ENCODE peak calls at places on chromosomes 7 and 10, in eight cellular contexts. M is A549, R is spleen, O is lower leg skin, F is uterus, I is body of pancreas, V is sigmoid colon, B is GM12891. Z is an unnamed sample.
A peak's percentile ranks its signal among the peaks of the same experiment; 100 is the strongest.

GRCh38 chr7:45435846-45436245 is 138.3 kb upstream of the ADCY1 start:
- DNase-seq in M (peak; percentile 8), B (no peak), O (no peak), R (no peak), V (no peak), F (no peak), I (no peak), Z (no peak)

GRCh38 chr10:30974355-30974754 is 57.3 kb downstream of the ZNF438 start:
- DNase-seq in I (no peak), R (no peak), F (no peak), V (no peak), B (no peak), O (no peak), M (no peak), Z (no peak)

GRCh38 chr7:7272294-7272693 is 90.0 kb downstream of the C1GALT1 start:
- DNase-seq in V (no peak), I (no peak), R (no peak), O (no peak), M (no peak), F (no peak), B (no peak), Z (no peak)

GRCh38 chr7:92820191-92820590 is 16.2 kb downstream of the CDK6 start:
- DNase-seq in R (no peak), I (no peak), O (no peak), B (no peak), V (no peak), F (no peak), M (no peak), Z (no peak)

GRCh38 chr7:81150951-81151361 is 232.1 kb upstream of the SEMA3C start:
- DNase-seq in R (no peak), I (no peak), B (no peak), M (no peak), O (no peak), V (no peak), F (no peak), Z (no peak)

GRCh38 chr10:101763141-101763540 is 12.8 kb downstream of the FGF8 start:
- DNase-seq in O (no peak), V (peak; percentile 55), F (no peak), M (no peak), B (no peak), I (no peak), R (peak; percentile 45), Z (no peak)

GRCh38 chr10:7488418-7488829 is 77.6 kb upstream of the SFMBT2 start:
- DNase-seq in B (no peak), R (no peak), V (peak; percentile 86), M (no peak), O (peak; percentile 70), F (peak; percentile 40), I (peak; percentile 37), Z (no peak)

GRCh38 chr7:78323118-78323517 is 524.5 kb downstream of the PHTF2 start:
- DNase-seq in M (no peak), I (no peak), O (no peak), R (no peak), F (no peak), V (no peak), B (no peak), Z (no peak)

GRCh38 chr10:114691442-114691941 is 33.4 kb upstream of the ABLIM1 start:
- DNase-seq in O (no peak), R (no peak), B (no peak), I (no peak), V (no peak), M (no peak), F (no peak), Z (no peak)

GRCh38 chr7:128454808-128455555 is 696 bp upstream of the HILPDA start:
- DNase-seq in I (no peak), F (no peak), B (no peak), O (no peak), R (no peak), M (no peak), V (no peak), Z (no peak)

GRCh38 chr7:75872073-75872782 is 6.6 kb upstream of the RHBDD2 start:
- DNase-seq in B (no peak), F (no peak), R (no peak), O (no peak), M (no peak), I (no peak), V (no peak), Z (peak; percentile 55)

GRCh38 chr10:126059101-126059826 is 162.9 kb downstream of the FANK1 start:
- DNase-seq in I (no peak), V (no peak), M (no peak), R (no peak), O (no peak), F (no peak), B (no peak), Z (no peak)

GRCh38 chr7:99142727-99143521 is 984 bp downstream of the SMURF1 start:
- DNase-seq in B (peak; percentile 62), O (peak; percentile 99), V (peak; percentile 98), M (peak; percentile 55), F (peak; percentile 94), R (peak; percentile 95), I (peak; percentile 95), Z (peak; percentile 93)

GRCh38 chr10:36555036-36555435 is 570.4 kb upstream of the ANKRD30A start:
- DNase-seq in B (no peak), I (no peak), V (no peak), O (no peak), F (no peak), M (no peak), R (no peak), Z (no peak)

GRCh38 chr7:77245015-77245755 is 45.6 kb upstream of the FGL2 start:
- DNase-seq in O (no peak), B (no peak), M (no peak), V (peak; percentile 67), R (no peak), I (no peak), F (no peak), Z (no peak)

DNA sequence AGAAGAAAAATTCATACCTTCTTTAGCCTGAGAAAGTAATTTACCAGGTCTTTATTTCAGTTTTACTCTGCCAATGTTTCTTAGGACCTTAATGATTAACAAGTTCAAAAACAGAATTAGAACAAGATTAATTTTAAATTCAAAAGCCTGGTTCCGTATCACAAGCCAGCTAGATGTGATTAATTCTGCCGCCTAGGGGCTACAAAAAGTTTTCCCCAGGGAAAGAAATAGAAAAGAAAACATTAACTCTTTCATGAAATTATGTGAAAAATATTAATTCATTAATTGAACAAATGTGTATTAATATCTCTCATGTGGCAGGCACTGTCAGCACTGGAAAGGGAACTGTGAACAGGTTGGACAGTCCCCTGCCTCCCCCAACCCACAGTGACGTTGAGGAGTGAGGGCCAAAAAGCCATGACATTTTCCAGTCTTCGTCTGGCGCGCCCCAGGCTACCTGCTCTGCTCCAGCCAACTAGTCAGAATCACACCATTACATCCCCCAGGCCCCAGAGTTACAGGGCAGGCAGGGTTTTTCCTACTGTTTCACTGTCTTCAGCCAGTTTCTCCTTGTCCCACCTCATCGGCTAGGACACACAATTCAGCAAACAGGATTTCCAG is 20.1 kb downstream of the TMEM176A start:
- DNase-seq in M (no peak), R (no peak), I (no peak), B (no peak), O (no peak), V (no peak), F (no peak), Z (peak; percentile 40)
- TF ChIP-seq POLR2A in M (no peak), R (no peak), I (no peak), B (no peak), O (no peak), V (no peak), F (no peak), Z (no peak)

DNA sequence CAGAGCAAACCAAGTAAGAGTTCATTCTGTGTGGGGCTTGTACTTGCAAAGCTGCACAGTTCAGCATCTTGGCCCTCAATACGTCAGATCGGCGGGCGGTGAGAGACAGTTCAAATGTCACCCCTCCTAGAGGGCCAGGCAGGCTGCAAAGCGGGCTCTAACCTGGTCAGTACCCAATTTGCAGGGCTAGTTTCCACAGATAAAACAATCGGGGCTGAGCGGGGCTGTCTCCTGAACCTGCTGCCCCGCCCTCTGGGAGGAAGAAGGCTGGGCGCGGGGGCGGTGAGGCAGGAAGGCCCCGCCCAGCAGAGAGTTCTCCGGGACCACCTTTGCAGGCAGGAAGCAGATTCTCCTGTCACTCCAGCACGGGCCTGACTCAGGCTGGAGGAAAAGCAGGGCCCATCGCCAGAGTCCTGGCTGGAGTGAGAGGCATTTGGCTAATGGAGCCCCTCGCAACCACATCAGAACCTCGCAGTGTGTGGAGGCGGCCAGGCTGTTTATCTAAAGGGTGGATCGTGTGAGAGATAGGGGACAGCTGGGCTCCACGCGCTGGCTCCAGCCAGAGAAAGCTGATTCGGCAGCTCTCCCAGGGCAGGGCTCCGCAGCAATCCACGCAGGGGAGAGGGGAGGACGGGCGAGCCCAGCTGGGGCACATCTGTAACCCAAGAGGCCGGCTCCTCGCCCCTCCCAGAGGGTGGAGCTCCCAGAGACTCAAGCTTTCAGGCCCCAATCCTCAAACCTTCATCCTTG is 83.1 kb downstream of the SH3PXD2A start:
- DNase-seq in R (peak; percentile 90), I (peak; percentile 49), B (peak; percentile 51), F (peak; percentile 90), O (peak; percentile 95), V (peak; percentile 96), M (peak; percentile 50), Z (peak; percentile 92)
- TF ChIP-seq POLR2A in R (no peak), I (peak; percentile 52), B (no peak), F (peak; percentile 46), O (no peak), V (no peak), M (no peak), Z (no peak)

GRCh38 chr7:1853619-1854520 is 183.8 kb downstream of the ELFN1 start:
- DNase-seq in V (peak; percentile 50), R (peak; percentile 73), M (no peak), F (no peak), B (no peak), I (no peak), O (peak; percentile 80), Z (no peak)
- TF ChIP-seq POLR2A in V (no peak), R (no peak), M (no peak), F (no peak), B (no peak), I (no peak), O (no peak), Z (no peak)

DNA sequence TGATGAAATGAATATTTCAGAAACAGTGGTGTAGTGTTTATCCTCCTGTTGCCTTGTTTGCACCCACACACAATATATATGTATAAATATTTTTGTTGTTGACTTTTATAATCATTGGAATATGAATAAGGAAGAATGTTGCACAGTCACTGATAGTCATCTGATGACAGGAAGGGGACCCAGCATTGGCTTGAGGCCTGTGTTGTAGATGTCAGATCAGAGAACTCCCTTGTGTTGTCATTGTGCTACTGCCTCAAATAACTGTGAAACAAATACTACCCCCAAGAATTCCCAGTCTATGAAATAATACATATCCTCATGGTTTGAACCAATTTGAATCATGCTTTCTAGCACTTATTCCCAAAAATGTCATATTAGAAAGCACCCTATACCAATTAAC is 84.0 kb downstream of the NRG3 start:
- DNase-seq in V (no peak), F (no peak), R (no peak), I (no peak), B (no peak), O (no peak), M (no peak), Z (no peak)
- TF ChIP-seq POLR2A in V (no peak), F (no peak), R (no peak), I (no peak), B (no peak), O (no peak), M (no peak), Z (no peak)

Z was measured in heart left ventricle.